ENCODE peak calls at places on chromosome 22, in six cellular contexts. D, T, H, K, R and C are unnamed samples.

GRCh38 chr22:45305456-45306065 is 4.2 kb upstream of the FAM118A start:
- DNase-seq in D (no peak), T (no peak), H (no peak), K (no peak), R (no peak), C (no peak)

GRCh38 chr22:40183029-40183581 is 5.4 kb downstream of the TNRC6B start:
- DNase-seq in D (peak), T (no peak), H (peak), K (peak), R (no peak), C (peak)

GRCh38 chr22:30292069-30292970 is 3.0 kb upstream of the CASTOR1 start:
- DNase-seq in D (no peak), T (no peak), H (no peak), K (no peak), R (no peak), C (no peak)

GRCh38 chr22:43884600-43885318 is 7.1 kb downstream of the PNPLA5 start:
- DNase-seq in D (peak), T (peak), H (no peak), K (peak), R (peak), C (peak)

GRCh38 chr22:45211848-45212247 is 28.8 kb downstream of the KIAA0930 start:
- DNase-seq in D (no peak), T (no peak), H (no peak), K (no peak), R (no peak), C (no peak)

GRCh38 chr22:49877642-49878041 is 24.0 kb downstream of the ZBED4 start:
- DNase-seq in D (no peak), T (no peak), H (no peak), K (no peak), R (no peak), C (no peak)

GRCh38 chr22:22616636-22617035 is 27.8 kb upstream of the GGTLC2 start:
- DNase-seq in D (no peak), T (no peak), H (no peak), K (no peak), R (no peak), C (no peak)

GRCh38 chr22:20949698-20950183 is 17.3 kb upstream of the AIFM3 start:
- DNase-seq in D (no peak), T (no peak), H (no peak), K (no peak), R (no peak), C (no peak)

GRCh38 chr22:37726240-37726887 is 29.5 kb downstream of the TRIOBP start:
- DNase-seq in D (peak), T (no peak), H (no peak), K (peak), R (no peak), C (peak)

GRCh38 chr22:42269407-42270177 is 861 bp downstream of the TCF20 start:
- DNase-seq in D (peak), T (peak), H (peak), K (peak), R (peak), C (peak)

GRCh38 chr22:19832476-19833108 is 22.1 kb downstream of the GNB1L start:
- DNase-seq in D (no peak), T (no peak), H (no peak), K (no peak), R (no peak), C (no peak)